ENCODE peak calls at places on chromosomes 13 and 19, in ten cellular contexts. W is mammary epithelial cell, I is astrocyte, Y is uterus, Z is Panc1, S is tibial artery, E is tibial nerve, F is fibroblast of lung, Q is A549, K is transverse colon. J is an unnamed sample.

GRCh38 chr19:51185868-51186215 is 39.0 kb upstream of the CD33 start:
- DNase-seq in W (no peak), I (no peak), Y (no peak), Z (no peak), S (no peak), E (no peak), F (no peak), Q (no peak), K (no peak), J (no peak)

GRCh38 chr13:52846567-52847321 is 1.7 kb downstream of the PCDH8 start:
- DNase-seq in W (peak), I (peak), Y (no peak), Z (no peak), S (peak), E (peak), F (peak), Q (no peak), K (peak), J (peak)

GRCh38 chr13:39875583-39875982 is 220.1 kb downstream of the COG6 start:
- DNase-seq in W (no peak), I (no peak), Y (no peak), Z (no peak), S (no peak), E (no peak), F (no peak), Q (no peak), K (no peak), J (no peak)

GRCh38 chr13:93552596-93552995 is 326.0 kb downstream of the GPC6 start:
- DNase-seq in W (no peak), I (no peak), Y (no peak), Z (no peak), S (no peak), E (no peak), F (no peak), Q (no peak), K (no peak), J (no peak)

GRCh38 chr13:48532146-48532472 is 771 bp downstream of the RCBTB2 start:
- DNase-seq in W (no peak), I (peak), Y (no peak), Z (no peak), S (no peak), E (peak), F (peak), Q (no peak), K (no peak), J (no peak)

GRCh38 chr13:99087954-99088491 is 110.2 kb upstream of the DOCK9 start:
- DNase-seq in W (no peak), I (no peak), Y (no peak), Z (no peak), S (no peak), E (peak), F (no peak), Q (peak), K (peak), J (peak)

GRCh38 chr13:33228645-33229445 is 56.7 kb downstream of the STARD13 start:
- DNase-seq in W (no peak), I (peak), Y (no peak), Z (no peak), S (no peak), E (no peak), F (peak), Q (peak), K (no peak), J (no peak)

GRCh38 chr13:45522571-45522970 is 57.8 kb downstream of the COG3 start:
- DNase-seq in W (no peak), I (no peak), Y (no peak), Z (no peak), S (no peak), E (no peak), F (no peak), Q (no peak), K (no peak), J (no peak)

GRCh38 chr13:38620876-38621275 is 66.0 kb upstream of the FREM2 start:
- DNase-seq in W (no peak), I (no peak), Y (no peak), Z (no peak), S (no peak), E (no peak), F (no peak), Q (no peak), K (no peak), J (no peak)

GRCh38 chr19:5046339-5047039 is 77.6 kb downstream of the KDM4B start:
- DNase-seq in W (peak), I (peak), Y (no peak), Z (no peak), S (peak), E (no peak), F (peak), Q (peak), K (peak), J (peak)

GRCh38 chr13:25375727-25376358 is 4.1 kb downstream of the ATP8A2 start:
- DNase-seq in W (peak), I (no peak), Y (no peak), Z (peak), S (no peak), E (peak), F (peak), Q (peak), K (peak), J (no peak)

GRCh38 chr19:35497406-35497805 is 7.1 kb upstream of the KRTDAP start:
- DNase-seq in W (no peak), I (no peak), Y (no peak), Z (no peak), S (no peak), E (no peak), F (no peak), Q (no peak), K (no peak), J (no peak)
- TF ChIP-seq CTCF in W (no peak), I (no peak), Y (no peak), Z (no peak), S (no peak), E (no peak), F (no peak), Q (no peak), K (no peak), J (no peak)

GRCh38 chr19:7349231-7349591 is 474 bp downstream of the ARHGEF18 start:
- DNase-seq in W (no peak), I (no peak), Y (no peak), Z (no peak), S (no peak), E (no peak), F (no peak), Q (no peak), K (no peak), J (no peak)
- H3K27ac ChIP-seq in W (no peak), I (no peak), Y (no peak), Z (no peak), S (no peak), E (peak), F (no peak), Q (no peak), K (peak), J (no peak)

GRCh38 chr13:110289174-110289573 is 17.8 kb downstream of the COL4A1 start:
- DNase-seq in W (no peak), I (no peak), Y (no peak), Z (no peak), S (no peak), E (no peak), F (no peak), Q (no peak), K (no peak), J (no peak)

GRCh38 chr13:110290811-110291210 is 16.1 kb downstream of the COL4A1 start:
- DNase-seq in W (no peak), I (no peak), Y (no peak), Z (no peak), S (no peak), E (no peak), F (no peak), Q (no peak), K (no peak), J (no peak)

GRCh38 chr13:110291286-110291685 is 15.7 kb downstream of the COL4A1 start:
- DNase-seq in W (no peak), I (no peak), Y (no peak), Z (no peak), S (no peak), E (no peak), F (no peak), Q (no peak), K (no peak), J (no peak)

GRCh38 chr13:110290153-110290552 is 16.8 kb downstream of the COL4A1 start:
- DNase-seq in W (no peak), I (no peak), Y (no peak), Z (no peak), S (no peak), E (no peak), F (no peak), Q (no peak), K (no peak), J (no peak)

DNA sequence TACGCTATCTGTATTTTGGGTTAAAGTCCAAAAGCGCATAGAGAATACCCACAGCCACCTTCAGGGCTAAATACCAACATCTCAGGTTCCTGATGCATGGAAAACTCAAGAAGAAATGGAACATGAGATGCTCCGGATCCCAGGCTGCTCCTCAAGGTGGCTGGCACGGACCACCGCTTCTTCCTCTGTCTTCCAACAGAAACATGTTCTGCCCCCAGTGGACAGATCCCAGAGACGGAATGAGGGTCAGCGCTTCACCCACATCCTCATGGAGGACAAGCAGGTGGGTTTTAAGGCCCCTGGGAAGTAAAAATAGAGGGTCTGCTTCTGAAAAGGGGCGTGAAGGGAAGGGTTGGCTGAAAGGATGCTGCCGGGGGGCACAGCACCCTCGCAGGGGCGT is 17.3 kb downstream of the COL4A1 start:
- DNase-seq in W (no peak), I (no peak), Y (no peak), Z (no peak), S (no peak), E (no peak), F (no peak), Q (no peak), K (no peak), J (no peak)
- TF ChIP-seq CTCF in W (no peak), I (no peak), Y (no peak), Z (no peak), S (no peak), E (no peak), F (no peak), Q (no peak), K (no peak), J (no peak)

GRCh38 chr19:3722443-3723109 is 14.4 kb downstream of the TJP3 start:
- DNase-seq in W (no peak), I (no peak), Y (no peak), Z (no peak), S (no peak), E (no peak), F (no peak), Q (no peak), K (peak), J (no peak)
- H3K27ac ChIP-seq in W (no peak), I (no peak), Y (no peak), Z (no peak), S (no peak), E (peak), F (no peak), Q (peak), K (peak), J (no peak)

DNA sequence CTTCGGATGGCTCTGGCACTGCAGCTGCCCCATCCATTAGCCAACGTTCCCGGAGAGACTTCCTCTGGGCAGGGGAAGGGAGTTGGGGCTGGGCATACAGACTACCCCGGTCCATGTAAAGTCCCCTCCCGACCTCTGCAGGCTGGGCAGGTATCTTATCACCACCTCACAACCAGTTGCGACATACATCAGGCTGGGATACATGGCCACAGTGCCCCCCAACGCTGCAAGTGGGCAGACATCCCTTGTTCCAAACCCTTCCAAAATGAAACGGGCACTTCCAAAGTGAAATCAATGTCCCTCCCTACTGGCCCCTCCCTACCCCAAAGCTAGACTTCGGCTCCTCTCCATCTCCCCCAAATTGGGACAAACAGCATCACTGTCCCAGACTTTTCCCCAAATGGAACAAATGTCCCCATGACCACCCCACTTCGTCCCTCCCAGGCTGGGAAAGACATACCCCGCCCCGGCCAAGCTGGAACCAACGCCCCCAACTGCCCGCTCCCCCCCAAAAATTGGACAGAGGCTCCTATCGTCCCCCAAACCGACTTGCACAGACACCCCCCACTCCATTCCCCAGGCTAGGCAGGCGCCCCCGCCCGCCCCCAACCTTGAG is 5.0 kb downstream of the PALM3 start:
- DNase-seq in W (no peak), I (no peak), Y (no peak), Z (no peak), S (no peak), E (no peak), F (no peak), Q (no peak), K (no peak), J (no peak)
- TF ChIP-seq CTCF in W (no peak), I (no peak), Y (no peak), Z (no peak), S (no peak), E (no peak), F (no peak), Q (no peak), K (no peak), J (no peak)

GRCh38 chr13:41720839-41721561 is 239.9 kb downstream of the VWA8 start:
- DNase-seq in W (peak), I (no peak), Y (no peak), Z (no peak), S (no peak), E (no peak), F (no peak), Q (no peak), K (no peak), J (no peak)
- H3K27ac ChIP-seq in W (no peak), I (no peak), Y (no peak), Z (no peak), S (no peak), E (no peak), F (no peak), Q (no peak), K (no peak), J (no peak)

DNA sequence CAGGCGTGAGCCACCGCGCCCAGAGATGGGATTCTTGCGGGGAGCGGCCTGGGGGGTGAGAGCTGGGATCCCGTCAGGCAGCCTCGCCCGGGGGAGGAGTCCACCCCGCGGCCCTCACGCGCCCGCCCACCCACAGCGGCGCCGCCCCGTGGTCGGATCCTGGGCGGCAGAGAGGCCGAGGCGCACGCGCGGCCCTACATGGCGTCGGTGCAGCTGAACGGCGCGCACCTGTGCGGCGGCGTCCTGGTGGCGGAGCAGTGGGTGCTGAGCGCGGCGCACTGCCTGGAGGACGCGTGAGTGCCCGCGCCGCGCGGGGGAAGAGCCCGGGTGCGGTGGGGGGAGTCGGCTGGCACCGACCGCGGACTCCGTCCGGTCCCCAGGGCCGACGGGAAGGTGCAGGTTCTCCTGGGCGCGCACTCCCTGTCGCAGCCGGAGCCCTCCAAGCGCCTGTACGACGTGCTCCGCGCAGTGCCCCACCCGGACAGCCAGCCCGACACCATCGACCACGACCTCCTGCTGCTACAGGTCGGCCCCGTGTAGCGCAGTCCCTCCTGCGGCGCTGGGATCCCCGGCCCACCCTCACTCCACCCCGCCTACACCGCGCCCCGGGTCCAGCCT is 1.1 kb downstream of the CFD start:
- DNase-seq in W (peak), I (peak), Y (no peak), Z (no peak), S (peak), E (peak), F (peak), Q (peak), K (peak), J (no peak)
- TF ChIP-seq CTCF in W (no peak), I (no peak), Y (no peak), Z (peak), S (no peak), E (peak), F (no peak), Q (peak), K (no peak), J (no peak)

GRCh38 chr19:34363930-34364329 is 1.1 kb upstream of the GPI start:
- DNase-seq in W (no peak), I (no peak), Y (no peak), Z (no peak), S (no peak), E (no peak), F (no peak), Q (no peak), K (no peak), J (no peak)

GRCh38 chr19:34363094-34363493 is 1.9 kb upstream of the GPI start:
- DNase-seq in W (no peak), I (no peak), Y (no peak), Z (no peak), S (no peak), E (no peak), F (no peak), Q (no peak), K (no peak), J (no peak)

GRCh38 chr19:34364462-34364829 is 550 bp upstream of the GPI start:
- DNase-seq in W (no peak), I (no peak), Y (no peak), Z (no peak), S (no peak), E (no peak), F (no peak), Q (no peak), K (no peak), J (no peak)

GRCh38 chr19:34365463-34366401 is 736 bp downstream of the GPI start:
- DNase-seq in W (peak), I (peak), Y (peak), Z (no peak), S (peak), E (no peak), F (peak), Q (no peak), K (peak), J (peak)

DNA sequence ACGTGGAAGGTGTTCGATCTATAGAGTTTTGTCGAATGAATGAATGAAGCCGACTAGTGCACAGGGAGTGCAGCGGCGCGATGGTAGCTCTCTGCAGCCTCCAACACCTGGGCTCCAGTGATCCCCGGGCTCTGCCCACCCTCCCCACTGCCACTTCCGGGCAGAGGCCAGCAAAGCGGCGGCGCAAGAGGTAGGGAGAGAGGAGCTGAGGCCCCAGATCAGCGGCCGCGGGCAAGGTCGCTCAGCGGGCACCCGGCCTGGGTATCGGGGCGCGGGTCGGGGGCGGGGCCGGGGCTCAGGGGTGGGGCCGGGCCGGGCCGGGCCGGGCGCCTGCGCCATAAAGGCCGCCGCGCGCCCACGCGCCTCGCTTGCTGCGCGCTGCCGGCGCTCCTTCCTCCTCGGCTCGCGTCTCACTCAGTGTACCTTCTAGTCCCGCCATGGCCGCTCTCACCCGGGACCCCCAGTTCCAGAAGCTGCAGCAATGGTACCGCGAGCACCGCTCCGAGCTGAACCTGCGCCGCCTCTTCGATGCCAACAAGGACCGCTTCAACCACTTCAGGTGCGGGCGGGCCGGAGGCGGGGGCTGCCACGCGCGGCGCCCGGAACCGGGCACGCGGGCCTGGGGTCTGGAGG is at the start of gene GPI:
- DNase-seq in W (peak), I (no peak), Y (peak), Z (no peak), S (peak), E (peak), F (peak), Q (peak), K (peak), J (peak)
- H3K27ac ChIP-seq in W (peak), I (peak), Y (peak), Z (peak), S (peak), E (peak), F (peak), Q (peak), K (peak), J (peak)

J was measured in dorsolateral prefrontal cortex.